ENCODE peak calls at places on chromosomes 16 and 17, in five cellular contexts. A, V, F, P and S are unnamed samples.
A peak's percentile ranks its signal among the peaks of the same experiment; 100 is the strongest.

GRCh38 chr17:69880591-69881112 is 194.4 kb upstream of the KCNJ16 start:
- DNase-seq in A (no peak), V (no peak), F (no peak), P (no peak), S (no peak)

GRCh38 chr17:48046296-48046695 is 1.9 kb upstream of the NFE2L1 start:
- DNase-seq in A (no peak), V (no peak), F (no peak), P (no peak), S (no peak)

GRCh38 chr16:85061566-85061965 is 34.0 kb downstream of the KIAA0513 start:
- DNase-seq in A (peak; percentile 83), V (no peak), F (no peak), P (no peak), S (no peak)

GRCh38 chr16:88264641-88265285 is 118.0 kb upstream of the ZNF469 start:
- DNase-seq in A (peak; percentile 97), V (peak; percentile 89), F (peak; percentile 96), P (peak; percentile 70), S (peak; percentile 90)

GRCh38 chr17:6506679-6507231 is 49.6 kb downstream of the PITPNM3 start:
- DNase-seq in A (peak; percentile 76), V (peak; percentile 66), F (no peak), P (no peak), S (peak; percentile 84)

GRCh38 chr16:55151901-55152300 is 172.1 kb upstream of the IRX6 start:
- DNase-seq in A (no peak), V (no peak), F (no peak), P (no peak), S (no peak)

GRCh38 chr17:63843387-63844292 is 1.2 kb upstream of the SMARCD2 start:
- DNase-seq in A (no peak), V (peak; percentile 96), F (peak; percentile 84), P (peak; percentile 44), S (no peak)

GRCh38 chr17:65515512-65515911 is 45.9 kb downstream of the AXIN2 start:
- DNase-seq in A (no peak), V (no peak), F (no peak), P (no peak), S (no peak)

GRCh38 chr16:87833548-87833947 is 35.8 kb downstream of the SLC7A5 start:
- DNase-seq in A (no peak), V (no peak), F (no peak), P (no peak), S (no peak)

GRCh38 chr17:8753136-8753975 is 5.0 kb downstream of the SPDYE4 start:
- DNase-seq in A (no peak), V (no peak), F (no peak), P (no peak), S (no peak)

GRCh38 chr16:3762080-3762750 is 44.9 kb upstream of the TRAP1 start:
- DNase-seq in A (no peak), V (no peak), F (no peak), P (no peak), S (no peak)

GRCh38 chr16:54062361-54063346 is 223.9 kb downstream of the IRX3 start:
- DNase-seq in A (no peak), V (no peak), F (peak; percentile 48), P (no peak), S (no peak)

GRCh38 chr16:67907397-67907796 is 14.3 kb downstream of the PSKH1 start:
- DNase-seq in A (no peak), V (no peak), F (no peak), P (no peak), S (no peak)

GRCh38 chr17:81904600-81905423 is 2.8 kb downstream of the NPB start:
- DNase-seq in A (no peak), V (no peak), F (no peak), P (no peak), S (no peak)

GRCh38 chr17:81905424-81905875 is 3.4 kb downstream of the NPB start:
- DNase-seq in A (no peak), V (no peak), F (no peak), P (no peak), S (no peak)

GRCh38 chr17:81903415-81903831 is 1.4 kb downstream of the NPB start:
- DNase-seq in A (peak; percentile 58), V (no peak), F (no peak), P (no peak), S (no peak)

GRCh38 chr17:81902653-81903414 is 796 bp downstream of the NPB start:
- DNase-seq in A (peak; percentile 64), V (no peak), F (no peak), P (no peak), S (no peak)

DNA sequence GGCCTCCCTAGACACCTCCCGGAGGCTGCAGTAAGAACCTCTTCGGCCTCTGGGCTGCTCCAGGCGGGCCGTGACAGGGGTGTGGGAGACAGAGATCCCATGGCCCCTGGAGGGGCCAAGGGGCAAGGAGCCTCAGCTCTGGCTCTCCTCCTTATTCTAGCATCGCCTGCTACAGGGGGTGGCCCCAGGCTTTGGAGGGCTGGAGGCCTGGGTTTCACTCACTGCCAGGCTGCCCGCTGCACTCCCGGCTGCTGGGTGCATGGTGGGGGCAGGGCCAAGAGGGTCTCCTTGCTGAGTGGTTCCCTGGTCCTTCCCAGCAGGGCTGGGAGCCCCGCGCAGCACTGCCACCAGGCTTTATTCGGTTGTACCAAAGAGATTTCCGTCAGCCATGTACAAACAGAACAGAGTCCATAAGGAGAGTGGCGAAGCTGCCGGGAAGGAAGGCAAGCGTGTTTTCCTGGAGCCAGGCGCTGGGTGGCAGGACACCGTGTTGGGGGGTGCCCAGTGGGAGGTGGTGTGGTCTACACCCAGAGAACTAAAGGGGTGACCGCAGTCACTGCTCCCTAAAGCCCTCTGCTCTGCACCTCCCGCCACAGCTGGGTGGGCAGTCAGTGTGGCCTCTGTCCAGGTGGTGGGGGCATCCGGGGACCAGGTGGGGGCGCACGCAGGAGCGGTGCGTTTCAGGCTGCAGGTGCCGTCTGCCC is 2.0 kb downstream of the NPB start:
- DNase-seq in A (no peak), V (no peak), F (no peak), P (no peak), S (no peak)
- TF ChIP-seq CTCF in A (no peak), V (no peak), F (no peak), P (no peak), S (no peak)

DNA sequence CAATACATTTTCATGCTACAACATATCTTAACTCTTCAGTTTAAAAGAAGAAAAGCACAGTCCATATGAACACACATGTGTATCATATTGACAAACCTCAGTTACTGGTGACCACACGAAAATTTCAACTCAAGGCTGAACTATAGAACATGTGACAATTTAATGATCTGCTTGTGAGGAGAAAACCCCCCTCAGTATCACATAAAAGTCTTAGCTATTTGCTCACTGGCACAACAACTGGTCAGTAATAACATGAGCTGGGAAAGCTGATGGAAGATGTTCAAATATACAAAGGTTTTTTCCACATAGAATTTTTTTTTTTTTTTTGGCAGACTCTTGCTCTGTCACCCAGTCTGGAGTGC is 19.5 kb downstream of the ZNF652 start:
- DNase-seq in A (no peak), V (no peak), F (no peak), P (no peak), S (no peak)
- H3K4me3 ChIP-seq in A (peak overlapping the region; percentile 17), V (no peak overlapping the region), F (no peak overlapping the region), P (no peak overlapping the region), S (no peak overlapping the region)

DNA sequence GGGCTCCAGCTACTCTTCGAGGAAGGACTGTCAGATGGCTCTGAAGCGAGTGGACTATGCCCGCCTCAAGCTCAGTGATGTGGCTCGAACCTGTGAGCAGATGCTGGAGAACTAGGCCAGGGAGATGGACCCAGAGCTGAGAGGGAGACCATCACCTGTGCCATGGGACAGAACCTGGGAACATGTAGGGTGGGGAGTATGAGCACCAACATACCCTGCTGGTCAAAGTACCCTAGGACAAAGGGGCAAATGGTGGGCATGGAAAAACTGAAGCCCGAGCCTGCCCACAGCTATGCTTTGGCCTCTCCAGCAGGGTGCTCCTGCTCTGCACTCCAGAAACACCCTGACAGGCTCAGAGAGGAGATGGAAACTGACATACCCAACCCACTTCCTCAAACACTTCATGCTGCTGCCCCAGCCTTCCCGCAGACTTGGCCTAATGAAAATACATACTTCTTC is 1.9 kb downstream of the MED11 start:
- DNase-seq in A (no peak), V (no peak), F (no peak), P (no peak), S (no peak)
- TF ChIP-seq CTCF in A (peak; percentile 37), V (no peak), F (peak; percentile 33), P (no peak), S (peak; percentile 6)

DNA sequence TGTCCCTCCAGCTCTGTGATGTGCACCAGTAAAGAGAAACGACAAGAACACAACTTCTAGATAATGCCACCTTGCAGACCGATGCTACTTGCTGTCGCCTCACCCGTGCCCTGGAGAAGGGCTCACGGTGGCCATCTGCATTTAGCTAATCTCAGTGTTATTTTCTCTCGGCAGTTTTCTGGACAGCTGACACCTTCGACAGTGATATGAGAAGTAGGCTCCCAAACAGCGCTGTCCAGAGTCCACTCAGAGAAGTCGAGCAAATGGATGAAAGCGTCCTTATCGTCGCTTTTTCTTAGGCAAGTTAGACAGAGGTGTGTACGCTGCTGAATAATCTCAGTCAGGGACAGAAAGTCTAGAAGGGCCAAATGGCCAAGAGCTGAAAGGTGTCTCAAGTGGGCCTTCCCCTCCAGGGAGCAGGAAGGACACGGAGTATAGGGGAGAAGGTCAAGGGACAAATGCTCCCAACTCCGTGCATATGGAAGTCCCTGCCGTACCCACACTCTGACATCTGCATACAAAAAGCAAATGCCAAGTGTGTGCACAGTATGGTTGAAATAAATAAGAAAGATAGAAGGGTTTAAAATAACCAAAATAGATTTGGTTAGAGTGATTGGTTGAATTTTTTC is 42.4 kb upstream of the MYOCD start:
- DNase-seq in A (no peak), V (no peak), F (no peak), P (no peak), S (no peak)
- H3K4me3 ChIP-seq in A (no peak overlapping the region), V (no peak overlapping the region), F (no peak overlapping the region), P (no peak overlapping the region), S (no peak overlapping the region)

DNA sequence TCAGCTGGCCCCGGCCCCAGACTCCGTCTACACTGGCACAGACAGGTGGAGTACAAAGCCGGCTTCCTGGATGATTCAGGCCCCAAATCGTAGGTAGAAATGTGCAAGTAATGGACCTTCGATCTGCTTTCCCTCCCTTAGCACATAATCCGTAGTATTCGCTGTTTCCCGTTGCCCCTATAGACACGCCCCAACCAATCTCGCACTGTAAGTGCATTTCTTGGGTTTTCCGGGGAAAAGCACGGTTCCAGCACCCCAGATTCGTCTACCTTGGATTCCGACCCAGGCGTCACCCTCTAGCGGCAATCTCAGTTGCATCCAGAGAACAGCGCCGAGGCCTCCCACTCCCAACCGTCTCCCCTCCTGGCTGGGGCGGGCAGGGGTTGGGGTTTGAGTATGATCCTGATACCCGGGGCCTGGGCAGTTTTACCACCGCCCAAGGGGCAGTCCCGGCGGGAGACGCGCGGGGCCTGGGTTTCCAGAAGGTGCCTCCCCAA is 12.1 kb upstream of the FOXF1 start:
- DNase-seq in A (no peak), V (no peak), F (no peak), P (no peak), S (no peak)
- TF ChIP-seq CTCF in A (no peak), V (peak; percentile 6), F (peak; percentile 22), P (peak; percentile 41), S (no peak)

DNA sequence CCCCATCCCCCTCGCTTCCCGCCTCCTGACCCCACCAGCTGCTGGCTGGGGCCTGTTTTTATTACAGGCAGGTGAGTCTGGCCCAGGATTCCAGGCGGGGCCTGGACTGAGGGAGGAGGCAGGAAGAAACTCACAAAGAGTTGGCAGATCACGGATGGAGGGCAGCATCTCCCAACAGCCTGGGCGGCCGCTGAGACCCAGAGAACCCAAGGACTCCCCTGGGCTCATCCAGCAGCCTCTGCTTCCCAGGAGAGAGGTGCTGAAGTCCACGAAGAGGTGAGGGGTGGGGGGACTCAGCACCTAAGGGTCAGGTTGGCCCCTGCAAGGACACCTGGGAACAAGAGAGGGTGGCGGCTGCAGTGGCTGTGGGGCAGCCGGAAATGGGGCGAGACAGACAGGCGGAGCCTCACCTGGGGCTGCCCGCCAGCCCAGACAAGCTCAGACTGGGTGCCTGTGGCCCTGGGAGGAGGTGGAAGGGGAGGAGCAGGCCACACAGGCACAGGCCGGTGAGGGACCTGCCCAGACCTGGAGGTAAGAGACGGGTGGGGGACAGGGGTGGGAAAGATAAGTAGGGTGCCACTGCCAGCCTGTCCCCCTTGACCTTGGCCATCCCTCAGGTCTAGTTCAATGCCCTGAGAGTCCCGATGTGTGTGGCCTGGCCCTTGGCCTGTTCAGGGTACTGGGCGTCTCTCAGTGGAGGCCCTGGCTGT is 8.7 kb upstream of the ADGRG1 start:
- DNase-seq in A (peak; percentile 81), V (no peak), F (no peak), P (no peak), S (peak; percentile 89)
- H3K4me3 ChIP-seq in A (peak overlapping the region; percentile 42), V (no peak overlapping the region), F (no peak overlapping the region), P (no peak overlapping the region), S (peak overlapping the region; percentile 56)